ENCODE peak calls at places on chromosome 3, in ten cellular contexts. J is tibial artery, P is T-helper 9 cell, S is left cardiac atrium, Z is MV-4-11, W is cerebellar cortex, E is EL, G is renal cortical epithelial cell, O is left ventricle myocardium inferior, V is Panc1. K is an unnamed sample.
A peak's percentile ranks its signal among the peaks of the same experiment; 100 is the strongest.

GRCh38 chr3:45929042-45929679 is 14.1 kb upstream of the CXCR6 start:
- DNase-seq in E (peak; percentile 48), V (peak; percentile 30), S (peak; percentile 31), Z (peak; percentile 23), G (no peak), W (peak; percentile 27), O (no peak), P (peak; percentile 53), J (no peak), K (peak; percentile 34)

GRCh38 chr3:10883478-10884234 is 67.6 kb downstream of the SLC6A11 start:
- DNase-seq in E (peak; percentile 8), V (no peak), S (no peak), P (no peak), W (no peak), J (no peak), G (no peak), Z (no peak), O (no peak), K (no peak)

GRCh38 chr3:188916934-188917391 is 254.8 kb upstream of the TPRG1 start:
- DNase-seq in S (no peak), O (no peak), G (no peak), V (no peak), P (no peak), J (no peak), W (no peak), Z (peak; percentile 96), E (no peak), K (peak; percentile 26)

GRCh38 chr3:41190509-41191284 is 8.6 kb upstream of the CTNNB1 start:
- DNase-seq in V (no peak), Z (no peak), O (no peak), E (no peak), P (no peak), W (no peak), S (no peak), J (no peak), G (no peak), K (no peak)

GRCh38 chr3:63450634-63451363 is 172.7 kb downstream of the SYNPR start:
- DNase-seq in S (no peak), G (no peak), J (no peak), W (no peak), Z (no peak), E (no peak), P (no peak), O (no peak), V (no peak), K (no peak)

GRCh38 chr3:70120360-70120966 is 120.9 kb downstream of the SAMMSON start:
- DNase-seq in Z (peak; percentile 73), E (peak; percentile 57), J (peak; percentile 79), G (peak; percentile 74), W (peak; percentile 63), S (peak; percentile 62), P (peak; percentile 30), V (peak; percentile 64), O (peak; percentile 26), K (peak; percentile 59)

GRCh38 chr3:30448436-30448835 is 158.0 kb upstream of the TGFBR2 start:
- DNase-seq in V (no peak), P (no peak), W (no peak), Z (no peak), J (no peak), S (no peak), O (no peak), G (no peak), E (no peak), K (no peak)

GRCh38 chr3:54345976-54346375 is 223.6 kb downstream of the CACNA2D3 start:
- DNase-seq in J (no peak), W (no peak), S (no peak), V (no peak), O (no peak), E (no peak), P (no peak), Z (no peak), G (no peak), K (no peak)

GRCh38 chr3:71510485-71510884 is 73.0 kb downstream of the FOXP1 start:
- DNase-seq in O (no peak), J (no peak), G (no peak), V (no peak), E (peak; percentile 60), P (no peak), S (no peak), Z (no peak), W (no peak), K (no peak)

GRCh38 chr3:58164199-58164879 is 46.4 kb downstream of the DNASE1L3 start:
- DNase-seq in J (no peak), P (no peak), E (peak; percentile 31), G (peak; percentile 60), S (peak; percentile 78), Z (no peak), V (peak; percentile 72), W (peak; percentile 87), O (peak; percentile 85), K (no peak)

GRCh38 chr3:110178965-110179364 is 841.6 kb upstream of the DPPA4 start:
- DNase-seq in W (no peak), P (no peak), J (peak; percentile 20), O (no peak), S (no peak), V (no peak), Z (no peak), E (peak; percentile 6), G (peak; percentile 16), K (no peak)

GRCh38 chr3:195150194-195151118 is 120.5 kb downstream of the XXYLT1 start:
- DNase-seq in G (no peak), J (peak; percentile 55), P (no peak), Z (peak; percentile 53), W (no peak), V (peak; percentile 52), O (peak; percentile 71), E (no peak), S (peak; percentile 84), K (peak; percentile 18)

GRCh38 chr3:146256851-146257486 is 6.1 kb upstream of the PLSCR4 start:
- DNase-seq in O (no peak), E (peak; percentile 59), Z (no peak), G (no peak), W (no peak), P (no peak), J (no peak), S (no peak), V (no peak), K (no peak)

GRCh38 chr3:158569717-158570244 is 1.2 kb upstream of the MLF1 start:
- DNase-seq in E (no peak), Z (no peak), J (no peak), P (no peak), W (no peak), O (no peak), V (no peak), S (peak; percentile 27), G (no peak), K (no peak)